ENCODE peak calls at places on chromosomes 1 and 21, in four cellular contexts. C is HTR-8/SVneo, E is D341Med, Y is left ventricle myocardium inferior. O is an unnamed sample.

GRCh38 chr1:70483342-70483741 is 72.3 kb downstream of the CTH start:
- DNase-seq in C (no peak), E (no peak), Y (no peak), O (no peak)

GRCh38 chr1:224525411-224526040 is 90.6 kb upstream of the CNIH3 start:
- DNase-seq in C (no peak), E (no peak), Y (no peak), O (no peak)

GRCh38 chr21:44742418-44743153 is 31.2 kb upstream of the TSPEAR start:
- DNase-seq in C (no peak), E (peak), Y (no peak), O (peak)

GRCh38 chr1:118485757-118486156 is 300.7 kb upstream of the SPAG17 start:
- DNase-seq in C (no peak), E (no peak), Y (no peak), O (no peak)

GRCh38 chr21:38352536-38353219 is 95.9 kb downstream of the KCNJ15 start:
- DNase-seq in C (peak), E (peak), Y (peak), O (peak)

GRCh38 chr1:182634306-182635072 is 30.3 kb upstream of the RGS16 start:
- DNase-seq in C (no peak), E (no peak), Y (no peak), O (peak)

GRCh38 chr1:178538192-178538916 is 25.4 kb downstream of the TEX35 start:
- DNase-seq in C (peak), E (peak), Y (no peak), O (no peak)

GRCh38 chr21:34227386-34227852 is 136.4 kb upstream of the KCNE2 start:
- DNase-seq in C (no peak), E (no peak), Y (no peak), O (no peak)

GRCh38 chr1:203673550-203674411 is 47.1 kb downstream of the ATP2B4 start:
- DNase-seq in C (peak), E (no peak), Y (peak), O (no peak)

GRCh38 chr1:173267453-173267945 is 60.4 kb upstream of the TNFSF4 start:
- DNase-seq in C (no peak), E (peak), Y (no peak), O (no peak)

GRCh38 chr1:53590581-53591515 is 131.6 kb downstream of the DMRTB1 start:
- DNase-seq in C (no peak), E (no peak), Y (no peak), O (no peak)

GRCh38 chr1:52402860-52403240 is 1.4 kb downstream of the ORC1 start:
- DNase-seq in C (no peak), E (no peak), Y (no peak), O (no peak)

GRCh38 chr1:168468822-168469221 is 75.0 kb downstream of the XCL2 start:
- DNase-seq in C (no peak), E (no peak), Y (no peak), O (no peak)

GRCh38 chr1:9235123-9235513 is 544 bp downstream of the H6PD start:
- DNase-seq in C (no peak), E (no peak), Y (no peak), O (no peak)

GRCh38 chr1:15180189-15180588 is 26.6 kb downstream of the TMEM51 start:
- DNase-seq in C (no peak), E (no peak), Y (no peak), O (no peak)

GRCh38 chr1:3313579-3313955 is 140.9 kb upstream of the ARHGEF16 start:
- DNase-seq in C (no peak), E (no peak), Y (peak), O (no peak)